ENCODE peak calls at places on chromosomes 2 and 18, in seven cellular contexts. One of them, this sample, is unnamed.

GRCh38 chr2:111662039-111662740 is 221.8 kb downstream of the ANAPC1 start:
- DNase-seq in HepG2: no peak
- DNase-seq in K562: no peak
- DNase-seq in HCT116: no peak
- DNase-seq in GM12878: no peak
- DNase-seq in SK-N-SH: no peak
- DNase-seq in H1: no peak
- DNase-seq in this sample: no peak

GRCh38 chr2:181848356-181848876 is 43.1 kb upstream of the ITPRID2 start:
- DNase-seq in HepG2: no peak
- DNase-seq in K562: no peak
- DNase-seq in HCT116: no peak
- DNase-seq in GM12878: no peak
- DNase-seq in SK-N-SH: no peak
- DNase-seq in H1: no peak
- DNase-seq in this sample: no peak

GRCh38 chr2:175207741-175208438 is 26.4 kb upstream of the ATP5MC3 start:
- DNase-seq in HepG2: no peak
- DNase-seq in K562: no peak
- DNase-seq in HCT116: no peak
- DNase-seq in GM12878: no peak
- DNase-seq in SK-N-SH: no peak
- DNase-seq in H1: no peak
- DNase-seq in this sample: no peak

GRCh38 chr2:159290289-159290907 is 3.9 kb upstream of the WDSUB1 start:
- DNase-seq in HepG2: peak; percentile 33
- DNase-seq in K562: no peak
- DNase-seq in HCT116: peak; percentile 51
- DNase-seq in GM12878: no peak
- DNase-seq in SK-N-SH: peak; percentile 57
- DNase-seq in H1: no peak
- DNase-seq in this sample: peak; percentile 23

GRCh38 chr18:51128533-51128932 is 68.9 kb downstream of the MEX3C start:
- DNase-seq in HepG2: no peak
- DNase-seq in K562: no peak
- DNase-seq in HCT116: no peak
- DNase-seq in GM12878: no peak
- DNase-seq in SK-N-SH: no peak
- DNase-seq in H1: no peak
- DNase-seq in this sample: no peak

GRCh38 chr18:21933931-21934765 is 193.6 kb downstream of the MIB1 start:
- DNase-seq in HepG2: no peak
- DNase-seq in K562: no peak
- DNase-seq in HCT116: no peak
- DNase-seq in GM12878: no peak
- DNase-seq in SK-N-SH: no peak
- DNase-seq in H1: peak; percentile 62
- DNase-seq in this sample: no peak

GRCh38 chr18:50356036-50356945 is 18.6 kb upstream of the SKA1 start:
- DNase-seq in HepG2: peak; percentile 11
- DNase-seq in K562: no peak
- DNase-seq in HCT116: peak; percentile 28
- DNase-seq in GM12878: peak; percentile 79
- DNase-seq in SK-N-SH: no peak
- DNase-seq in H1: no peak
- DNase-seq in this sample: no peak

GRCh38 chr2:230209422-230210051 is 10.2 kb downstream of the SP110 start:
- DNase-seq in HepG2: no peak
- DNase-seq in K562: no peak
- DNase-seq in HCT116: no peak
- DNase-seq in GM12878: no peak
- DNase-seq in SK-N-SH: no peak
- DNase-seq in H1: no peak
- DNase-seq in this sample: no peak

GRCh38 chr2:171272039-171272438 is 111.3 kb upstream of the TLK1 start:
- DNase-seq in HepG2: peak; percentile 88
- DNase-seq in K562: no peak
- DNase-seq in HCT116: peak; percentile 88
- DNase-seq in GM12878: no peak
- DNase-seq in SK-N-SH: no peak
- DNase-seq in H1: peak; percentile 9
- DNase-seq in this sample: no peak

DNA sequence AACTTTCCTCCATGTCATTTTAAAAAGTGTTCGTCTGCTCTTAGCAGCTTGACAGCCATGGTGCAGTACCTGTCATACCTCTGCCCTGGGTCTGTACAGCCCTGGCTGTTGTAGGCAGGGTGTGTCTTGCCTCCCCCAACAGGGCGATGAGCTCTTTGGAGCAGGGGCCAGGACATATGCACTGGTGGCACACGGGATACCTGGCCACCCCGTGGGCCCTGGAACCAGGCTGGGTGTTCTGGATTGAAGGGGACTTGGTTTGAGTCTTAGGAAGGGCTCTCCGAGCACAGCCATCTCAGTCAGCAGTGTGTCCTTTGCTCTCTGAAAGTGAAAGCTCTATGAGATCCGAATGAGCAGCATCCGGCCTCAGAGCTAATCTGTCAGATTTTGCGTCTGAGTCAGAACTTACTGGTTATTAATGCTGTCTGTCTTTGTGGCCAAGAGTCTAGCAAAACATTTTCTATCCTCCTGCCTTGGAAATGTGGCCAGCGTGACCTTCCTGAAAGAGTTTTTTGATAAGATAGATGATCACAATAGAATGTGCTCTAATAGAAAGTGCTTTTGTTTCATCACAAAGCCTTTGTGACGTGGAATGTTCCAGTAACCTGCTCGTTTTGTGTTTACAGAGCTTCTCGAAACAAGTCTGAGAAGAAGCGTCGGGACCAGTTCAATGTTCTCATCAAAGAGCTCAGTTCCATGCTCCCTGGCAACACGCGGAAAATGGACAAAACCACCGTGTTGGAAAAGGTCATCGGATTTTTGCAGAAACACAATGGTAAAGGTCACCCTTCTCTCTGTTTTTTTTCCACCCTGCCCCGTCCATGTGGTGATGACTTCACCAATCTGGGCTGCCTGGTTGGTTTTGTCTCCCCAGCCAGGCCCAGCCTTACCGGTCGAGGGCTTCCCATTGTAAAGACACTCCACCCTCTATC is 77.3 kb upstream of the RPL31 start:
- DNase-seq in HepG2: no peak
- DNase-seq in K562: no peak
- DNase-seq in HCT116: no peak
- DNase-seq in GM12878: peak; percentile 37
- DNase-seq in SK-N-SH: no peak
- DNase-seq in H1: no peak
- DNase-seq in this sample: no peak
- TF ChIP-seq JUND in HepG2: no peak
- TF ChIP-seq JUND in K562: no peak
- TF ChIP-seq JUND in HCT116: no peak
- TF ChIP-seq JUND in GM12878: no peak
- TF ChIP-seq JUND in SK-N-SH: peak; percentile 80
- TF ChIP-seq JUND in H1: no peak
- TF ChIP-seq JUND in this sample: no peak

GRCh38 chr2:1887915-1888314 is 143.6 kb upstream of the PXDN start:
- DNase-seq in HepG2: no peak
- DNase-seq in K562: peak; percentile 24
- DNase-seq in HCT116: peak; percentile 4
- DNase-seq in GM12878: no peak
- DNase-seq in SK-N-SH: no peak
- DNase-seq in H1: no peak
- DNase-seq in this sample: peak; percentile 41
- TF ChIP-seq JUND in HepG2: no peak
- TF ChIP-seq JUND in K562: no peak
- TF ChIP-seq JUND in HCT116: no peak
- TF ChIP-seq JUND in GM12878: no peak
- TF ChIP-seq JUND in SK-N-SH: no peak
- TF ChIP-seq JUND in H1: no peak
- TF ChIP-seq JUND in this sample: no peak

DNA sequence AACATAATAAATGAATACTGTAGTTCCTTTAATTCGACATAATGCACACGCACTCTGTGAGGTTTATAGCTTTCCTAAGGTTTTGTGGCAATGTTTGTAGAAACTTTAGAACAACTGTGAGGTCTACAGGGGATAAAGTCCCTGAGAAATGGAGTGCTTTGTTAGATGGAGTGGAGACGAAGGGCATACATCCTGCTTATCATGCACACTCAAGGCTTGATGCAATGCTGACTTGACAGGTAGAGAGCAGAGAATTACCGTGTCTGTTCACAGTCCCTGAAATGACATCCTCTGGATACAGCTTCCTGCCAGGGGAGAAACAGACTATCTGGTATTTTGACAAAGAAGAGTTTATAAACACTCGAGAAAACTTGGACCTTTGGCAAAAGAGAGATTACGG is 766.8 kb upstream of the ZEB2 start:
- DNase-seq in HepG2: no peak
- DNase-seq in K562: no peak
- DNase-seq in HCT116: no peak
- DNase-seq in GM12878: no peak
- DNase-seq in SK-N-SH: no peak
- DNase-seq in H1: no peak
- DNase-seq in this sample: no peak
- TF ChIP-seq JUND in HepG2: no peak
- TF ChIP-seq JUND in K562: no peak
- TF ChIP-seq JUND in HCT116: no peak
- TF ChIP-seq JUND in GM12878: no peak
- TF ChIP-seq JUND in SK-N-SH: no peak
- TF ChIP-seq JUND in H1: no peak
- TF ChIP-seq JUND in this sample: no peak

GRCh38 chr2:118046628-118047210 is 32.8 kb upstream of the CCDC93 start:
- DNase-seq in HepG2: peak; percentile 42
- DNase-seq in K562: no peak
- DNase-seq in HCT116: peak; percentile 26
- DNase-seq in GM12878: no peak
- DNase-seq in SK-N-SH: peak; percentile 23
- DNase-seq in H1: no peak
- DNase-seq in this sample: peak; percentile 50
- TF ChIP-seq JUND in HepG2: no peak
- TF ChIP-seq JUND in K562: no peak
- TF ChIP-seq JUND in HCT116: no peak
- TF ChIP-seq JUND in GM12878: no peak
- TF ChIP-seq JUND in SK-N-SH: no peak
- TF ChIP-seq JUND in H1: no peak
- TF ChIP-seq JUND in this sample: no peak

GRCh38 chr2:183242937-183243336 is 118.7 kb downstream of the NUP35 start:
- DNase-seq in HepG2: no peak
- DNase-seq in K562: no peak
- DNase-seq in HCT116: no peak
- DNase-seq in GM12878: no peak
- DNase-seq in SK-N-SH: no peak
- DNase-seq in H1: no peak
- DNase-seq in this sample: no peak
- TF ChIP-seq JUND in HepG2: no peak
- TF ChIP-seq JUND in K562: no peak
- TF ChIP-seq JUND in HCT116: no peak
- TF ChIP-seq JUND in GM12878: no peak
- TF ChIP-seq JUND in SK-N-SH: no peak
- TF ChIP-seq JUND in H1: no peak
- TF ChIP-seq JUND in this sample: no peak

DNA sequence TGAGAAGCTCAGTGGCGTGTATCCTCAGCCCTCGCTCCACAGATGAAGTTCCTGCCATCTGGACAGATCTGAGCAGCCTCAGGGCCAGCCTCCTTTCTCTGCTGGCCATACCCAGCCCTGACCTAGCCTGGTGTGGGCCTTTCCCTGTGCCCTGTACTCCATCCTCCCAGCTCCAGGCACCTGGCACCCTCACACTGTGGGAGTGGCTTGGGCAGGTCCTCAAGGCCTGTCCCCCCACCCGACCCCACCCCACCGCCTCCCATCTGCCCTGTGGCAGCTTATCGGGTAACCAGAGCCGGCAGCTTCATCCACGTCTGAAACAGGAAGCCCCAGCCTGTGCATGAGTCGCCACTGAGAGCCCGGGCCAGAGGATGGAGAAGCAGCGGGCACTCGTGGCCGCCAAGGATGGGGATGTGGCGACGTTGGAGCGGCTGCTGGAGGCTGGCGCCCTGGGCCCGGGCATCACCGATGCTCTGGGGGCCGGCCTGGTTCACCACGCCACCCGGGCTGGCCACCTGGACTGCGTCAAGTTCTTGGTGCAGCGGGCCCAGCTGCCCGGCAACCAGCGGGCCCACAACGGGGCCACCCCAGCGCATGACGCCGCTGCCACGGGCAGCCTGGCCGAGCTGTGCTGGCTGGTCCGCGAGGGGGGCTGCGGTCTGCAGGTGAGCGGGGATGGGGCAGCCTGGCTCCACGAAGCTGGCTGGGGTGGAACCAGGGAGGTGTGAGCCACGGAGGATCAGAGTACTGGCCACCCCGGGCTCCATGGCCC is at the start of gene ESPNL:
- DNase-seq in HepG2: no peak
- DNase-seq in K562: peak; percentile 34
- DNase-seq in HCT116: no peak
- DNase-seq in GM12878: no peak
- DNase-seq in SK-N-SH: peak; percentile 66
- DNase-seq in H1: no peak
- DNase-seq in this sample: no peak
- TF ChIP-seq JUND in HepG2: no peak
- TF ChIP-seq JUND in K562: no peak
- TF ChIP-seq JUND in HCT116: no peak
- TF ChIP-seq JUND in GM12878: no peak
- TF ChIP-seq JUND in SK-N-SH: no peak
- TF ChIP-seq JUND in H1: no peak
- TF ChIP-seq JUND in this sample: no peak

GRCh38 chr2:43426305-43427031 is 169.4 kb downstream of the THADA start:
- DNase-seq in HepG2: peak; percentile 94
- DNase-seq in K562: peak; percentile 67
- DNase-seq in HCT116: peak; percentile 96
- DNase-seq in GM12878: peak; percentile 96
- DNase-seq in SK-N-SH: peak; percentile 81
- DNase-seq in H1: no peak
- DNase-seq in this sample: peak; percentile 23
- TF ChIP-seq JUND in HepG2: no peak
- TF ChIP-seq JUND in K562: peak; percentile 96
- TF ChIP-seq JUND in HCT116: peak; percentile 98
- TF ChIP-seq JUND in GM12878: peak; percentile 93
- TF ChIP-seq JUND in SK-N-SH: peak; percentile 100
- TF ChIP-seq JUND in H1: no peak
- TF ChIP-seq JUND in this sample: peak; percentile 90

DNA sequence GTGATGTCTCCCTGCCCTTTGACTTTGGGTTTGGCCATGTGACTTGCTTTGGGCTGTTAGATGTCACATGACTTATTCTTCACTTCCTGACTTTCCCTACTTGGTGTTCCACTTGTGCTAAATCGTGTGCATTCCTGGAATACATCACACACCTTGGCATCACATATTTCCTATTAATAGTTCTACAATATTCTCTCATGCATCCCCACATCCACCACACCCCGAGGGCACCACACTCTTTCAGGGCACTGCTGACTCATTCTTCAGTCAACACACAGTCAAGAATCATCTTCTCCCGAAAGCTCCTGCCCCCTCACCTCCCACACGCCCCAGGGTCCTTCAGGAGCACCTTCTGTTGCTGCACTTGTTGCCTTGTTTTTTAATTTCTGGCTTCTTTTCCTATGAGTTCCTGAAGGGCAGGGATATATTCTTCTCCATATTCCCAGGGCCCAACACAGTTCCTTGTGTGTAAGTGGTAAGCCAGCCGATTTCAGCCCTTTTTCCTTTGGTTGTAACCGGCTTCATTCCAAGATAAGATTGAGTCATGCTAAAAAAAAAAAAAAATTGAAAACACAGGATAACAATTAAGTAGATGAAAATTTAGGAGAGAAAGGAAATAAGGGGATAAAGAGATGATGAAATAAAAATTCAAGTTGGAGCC is 341.4 kb downstream of the SLC4A3 start:
- DNase-seq in HepG2: no peak
- DNase-seq in K562: no peak
- DNase-seq in HCT116: peak; percentile 22
- DNase-seq in GM12878: no peak
- DNase-seq in SK-N-SH: no peak
- DNase-seq in H1: no peak
- DNase-seq in this sample: no peak
- TF ChIP-seq JUND in HepG2: no peak
- TF ChIP-seq JUND in K562: no peak
- TF ChIP-seq JUND in HCT116: peak; percentile 73
- TF ChIP-seq JUND in GM12878: no peak
- TF ChIP-seq JUND in SK-N-SH: no peak
- TF ChIP-seq JUND in H1: no peak
- TF ChIP-seq JUND in this sample: no peak

This sample was measured in T47D.